ENCODE peak calls at places on chromosomes 2 and 18, in ten cellular contexts. E is DMS153, C is T-helper 2 cell, J is GM04504, L is astrocyte of the spinal cord, P is fibroblast of pulmonary artery, Y is HFFc6, Z is lower lobe of right lung, D is hypothalamus, I is heart left ventricle. K is an unnamed sample.

GRCh38 chr2:223494496-223494895 is 107.7 kb downstream of the SCG2 start:
- DNase-seq in E (no peak), C (no peak), J (no peak), L (no peak), P (no peak), Y (no peak), Z (no peak), D (no peak), I (no peak), K (no peak)

GRCh38 chr18:78082776-78083175 is 833.1 kb downstream of the GALR1 start:
- DNase-seq in E (peak), C (no peak), J (no peak), L (no peak), P (no peak), Y (no peak), Z (no peak), D (no peak), I (no peak), K (no peak)

GRCh38 chr18:32801236-32801635 is 28.4 kb upstream of the KLHL14 start:
- DNase-seq in E (no peak), C (no peak), J (no peak), L (no peak), P (no peak), Y (no peak), Z (no peak), D (no peak), I (no peak), K (no peak)

GRCh38 chr18:8944871-8945245 is 157.6 kb upstream of the NDUFV2 start:
- DNase-seq in E (no peak), C (no peak), J (no peak), L (peak), P (no peak), Y (no peak), Z (no peak), D (no peak), I (no peak), K (no peak)

GRCh38 chr18:26909599-26910290 is 44.2 kb upstream of the AQP4 start:
- DNase-seq in E (no peak), C (no peak), J (no peak), L (no peak), P (no peak), Y (no peak), Z (no peak), D (peak), I (no peak), K (no peak)

GRCh38 chr2:178241852-178242551 is 47.7 kb downstream of the OSBPL6 start:
- DNase-seq in E (peak), C (no peak), J (peak), L (peak), P (peak), Y (peak), Z (no peak), D (peak), I (peak), K (peak)

GRCh38 chr2:179410552-179411356 is 146.1 kb upstream of the SESTD1 start:
- DNase-seq in E (no peak), C (no peak), J (peak), L (peak), P (peak), Y (peak), Z (no peak), D (no peak), I (peak), K (peak)

GRCh38 chr18:74604774-74605173 is 7.1 kb downstream of the ZNF407 start:
- DNase-seq in E (no peak), C (no peak), J (no peak), L (no peak), P (peak), Y (peak), Z (no peak), D (no peak), I (no peak), K (no peak)

GRCh38 chr2:197710424-197711042 is 5.4 kb downstream of the MARS2 start:
- DNase-seq in E (no peak), C (no peak), J (no peak), L (no peak), P (no peak), Y (no peak), Z (no peak), D (no peak), I (no peak), K (no peak)

GRCh38 chr2:230225486-230225885 is at the start of gene SP140:
- DNase-seq in E (no peak), C (peak), J (no peak), L (no peak), P (no peak), Y (no peak), Z (peak), D (no peak), I (peak), K (no peak)

GRCh38 chr2:28389399-28390240 is 3.0 kb upstream of the FOSL2 start:
- DNase-seq in E (no peak), C (no peak), J (no peak), L (no peak), P (no peak), Y (no peak), Z (no peak), D (no peak), I (no peak), K (no peak)

GRCh38 chr2:168217920-168218319 is 29.5 kb downstream of the STK39 start:
- DNase-seq in E (no peak), C (no peak), J (no peak), L (no peak), P (no peak), Y (no peak), Z (no peak), D (no peak), I (no peak), K (peak)

GRCh38 chr2:165450141-165450540 is 19.4 kb upstream of the CSRNP3 start:
- DNase-seq in E (peak), C (no peak), J (no peak), L (no peak), P (peak), Y (no peak), Z (no peak), D (no peak), I (no peak), K (no peak)

GRCh38 chr2:127027715-127028114 is 79.2 kb downstream of the BIN1 start:
- DNase-seq in E (no peak), C (no peak), J (no peak), L (no peak), P (no peak), Y (no peak), Z (no peak), D (no peak), I (no peak), K (no peak)

GRCh38 chr18:76351961-76352581 is 143.0 kb downstream of the ZNF516 start:
- DNase-seq in E (no peak), C (no peak), J (peak), L (peak), P (peak), Y (peak), Z (no peak), D (no peak), I (no peak), K (peak)

GRCh38 chr18:6537468-6537867 is 122.8 kb upstream of the L3MBTL4 start:
- DNase-seq in E (no peak), C (no peak), J (no peak), L (no peak), P (no peak), Y (no peak), Z (no peak), D (no peak), I (no peak), K (no peak)

GRCh38 chr2:100614455-100615000 is 51.7 kb downstream of the PDCL3 start:
- DNase-seq in E (no peak), C (no peak), J (no peak), L (no peak), P (no peak), Y (no peak), Z (no peak), D (no peak), I (no peak), K (no peak)

GRCh38 chr2:127679680-127680361 is 4.5 kb upstream of the LIMS2 start:
- DNase-seq in E (no peak), C (no peak), J (no peak), L (no peak), P (no peak), Y (no peak), Z (no peak), D (no peak), I (no peak), K (no peak)

GRCh38 chr18:76098728-76099514 is 396.1 kb downstream of the ZNF516 start:
- DNase-seq in E (no peak), C (no peak), J (no peak), L (no peak), P (no peak), Y (no peak), Z (no peak), D (no peak), I (no peak), K (no peak)

GRCh38 chr2:26884486-26884885 is 36.6 kb downstream of the DPYSL5 start:
- DNase-seq in E (no peak), C (no peak), J (no peak), L (no peak), P (no peak), Y (no peak), Z (no peak), D (no peak), I (no peak), K (no peak)

GRCh38 chr2:221965806-221966205 is 333.0 kb downstream of the PAX3 start:
- DNase-seq in E (no peak), C (no peak), J (no peak), L (no peak), P (no peak), Y (no peak), Z (no peak), D (no peak), I (no peak), K (no peak)

GRCh38 chr2:122528061-122528460 is 772.6 kb downstream of the TSN start:
- DNase-seq in E (no peak), C (no peak), J (no peak), L (peak), P (peak), Y (no peak), Z (no peak), D (no peak), I (no peak), K (peak)

GRCh38 chr2:196821195-196821594 is 12.0 kb upstream of the C2orf66 start:
- DNase-seq in E (no peak), C (no peak), J (no peak), L (peak), P (peak), Y (peak), Z (no peak), D (no peak), I (no peak), K (peak)

GRCh38 chr2:134668821-134669220 is 50.0 kb downstream of the TMEM163 start:
- DNase-seq in E (no peak), C (peak), J (no peak), L (peak), P (no peak), Y (no peak), Z (peak), D (no peak), I (no peak), K (no peak)

GRCh38 chr2:67834482-67834881 is 228.3 kb downstream of the C1D start:
- DNase-seq in E (no peak), C (no peak), J (no peak), L (no peak), P (no peak), Y (no peak), Z (no peak), D (no peak), I (no peak), K (no peak)

GRCh38 chr2:237982039-237982725 is 15.4 kb downstream of the UBE2F start:
- DNase-seq in E (no peak), C (no peak), J (no peak), L (no peak), P (no peak), Y (no peak), Z (no peak), D (no peak), I (peak), K (no peak)

GRCh38 chr2:108889907-108890306 is 99.1 kb downstream of the EDAR start:
- DNase-seq in E (no peak), C (no peak), J (no peak), L (no peak), P (no peak), Y (no peak), Z (no peak), D (no peak), I (no peak), K (no peak)